ENCODE peak calls at places on chromosome X, in six cellular contexts. T is GM23248, L is GM12865, V is SJSA1, M is upper lobe of left lung, R is HCT116. I is an unnamed sample.

GRCh38 chrX:126929071-126929470 is 109.5 kb downstream of the PRR32 start:
- DNase-seq in V (no peak), T (no peak), M (no peak), L (no peak), R (no peak), I (no peak)

GRCh38 chrX:36957425-36958328 is 50.5 kb upstream of the FAM47C start:
- DNase-seq in M (peak; percentile 62), V (no peak), T (no peak), L (no peak), R (no peak), I (no peak)

GRCh38 chrX:21943460-21944135 is 3.1 kb downstream of the SMS start:
- DNase-seq in V (peak; percentile 88), R (peak; percentile 64), L (no peak), T (peak; percentile 86), M (no peak), I (no peak)

GRCh38 chrX:19702856-19703255 is 184.5 kb downstream of the SH3KBP1 start:
- DNase-seq in V (no peak), T (no peak), R (no peak), L (no peak), M (no peak), I (no peak)

GRCh38 chrX:114611018-114611619 is 27.2 kb downstream of the HTR2C start:
- DNase-seq in R (peak; percentile 34), M (no peak), V (peak; percentile 1), T (peak; percentile 42), L (peak; percentile 40), I (peak; percentile 3)

GRCh38 chrX:9677098-9677739 is 88.4 kb downstream of the GPR143 start:
- DNase-seq in R (no peak), L (peak; percentile 89), V (no peak), M (no peak), T (peak; percentile 23), I (peak; percentile 73)

GRCh38 chrX:96704661-96705060 is 20.0 kb downstream of the DIAPH2 start:
- DNase-seq in V (no peak), M (no peak), T (peak; percentile 52), L (no peak), R (no peak), I (no peak)

GRCh38 chrX:2542826-2543551 is 42.2 kb upstream of the DHRSX start:
- DNase-seq in V (no peak), M (no peak), R (no peak), L (no peak), T (no peak), I (no peak)

GRCh38 chrX:9486786-9487185 is 21.9 kb downstream of the TBL1X start:
- DNase-seq in M (no peak), T (peak; percentile 26), L (no peak), V (no peak), R (no peak), I (no peak)

GRCh38 chrX:13081385-13082285 is 37.2 kb upstream of the FAM9C start:
- DNase-seq in R (no peak), M (no peak), L (peak; percentile 79), T (peak; percentile 42), V (no peak), I (peak; percentile 65)

GRCh38 chrX:8083276-8083675 is 87.8 kb downstream of the VCX2 start:
- DNase-seq in M (no peak), R (no peak), T (no peak), L (no peak), V (no peak), I (no peak)

GRCh38 chrX:45669715-45670360 is 469.2 kb upstream of the DIPK2B start:
- DNase-seq in V (no peak), L (no peak), T (peak; percentile 5), R (no peak), M (no peak), I (no peak)

GRCh38 chrX:39969826-39970569 is 127.8 kb downstream of the BCOR start:
- DNase-seq in V (no peak), R (no peak), T (no peak), L (no peak), M (no peak), I (no peak)

GRCh38 chrX:112359906-112360305 is 277.3 kb upstream of the TRPC5 start:
- DNase-seq in T (peak; percentile 49), M (no peak), V (no peak), L (no peak), R (no peak), I (no peak)

GRCh38 chrX:115894087-115894486 is 276.5 kb upstream of the AGTR2 start:
- DNase-seq in M (no peak), V (no peak), R (peak; percentile 2), L (peak; percentile 47), T (no peak), I (no peak)
- H3K4me3 ChIP-seq in M (no peak overlapping the region), V (no peak overlapping the region), R (no peak overlapping the region), L (no peak overlapping the region), T (no peak overlapping the region), I (no peak overlapping the region)

GRCh38 chrX:125681507-125681906 is 361.8 kb downstream of the TEX13C start:
- DNase-seq in V (no peak), T (no peak), L (no peak), M (no peak), R (no peak), I (no peak)
- H3K4me3 ChIP-seq in V (no peak overlapping the region), T (no peak overlapping the region), L (no peak overlapping the region), M (no peak overlapping the region), R (no peak overlapping the region), I (no peak overlapping the region)

DNA sequence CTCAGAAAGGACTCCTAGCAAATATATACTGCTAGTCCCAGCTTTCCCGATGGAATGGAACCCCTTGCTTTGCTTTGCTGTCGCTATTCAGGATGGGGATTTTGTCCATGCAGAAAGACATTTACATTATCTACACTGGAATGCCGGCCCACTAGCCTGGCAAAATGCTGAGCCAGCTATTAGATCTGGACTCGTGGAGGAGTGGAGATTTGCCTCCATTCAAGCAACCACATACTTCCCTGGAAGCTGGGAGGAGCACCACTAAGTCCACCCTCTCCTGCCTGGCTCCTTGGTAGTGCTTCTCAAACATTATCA is 24.1 kb upstream of the APLN start:
- DNase-seq in T (no peak), V (no peak), L (no peak), M (no peak), R (no peak), I (no peak)
- H3K4me3 ChIP-seq in T (peak overlapping the region; percentile 63), V (no peak overlapping the region), L (peak overlapping the region; percentile 50), M (no peak overlapping the region), R (no peak overlapping the region), I (peak overlapping the region; percentile 53)

GRCh38 chrX:17859609-17860178 is 1.4 kb downstream of the RAI2 start:
- DNase-seq in L (no peak), T (no peak), M (peak; percentile 49), V (no peak), R (no peak), I (no peak)
- H3K4me3 ChIP-seq in L (no peak overlapping the region), T (no peak overlapping the region), M (peak overlapping the region; percentile 43), V (no peak overlapping the region), R (no peak overlapping the region), I (no peak overlapping the region)

DNA sequence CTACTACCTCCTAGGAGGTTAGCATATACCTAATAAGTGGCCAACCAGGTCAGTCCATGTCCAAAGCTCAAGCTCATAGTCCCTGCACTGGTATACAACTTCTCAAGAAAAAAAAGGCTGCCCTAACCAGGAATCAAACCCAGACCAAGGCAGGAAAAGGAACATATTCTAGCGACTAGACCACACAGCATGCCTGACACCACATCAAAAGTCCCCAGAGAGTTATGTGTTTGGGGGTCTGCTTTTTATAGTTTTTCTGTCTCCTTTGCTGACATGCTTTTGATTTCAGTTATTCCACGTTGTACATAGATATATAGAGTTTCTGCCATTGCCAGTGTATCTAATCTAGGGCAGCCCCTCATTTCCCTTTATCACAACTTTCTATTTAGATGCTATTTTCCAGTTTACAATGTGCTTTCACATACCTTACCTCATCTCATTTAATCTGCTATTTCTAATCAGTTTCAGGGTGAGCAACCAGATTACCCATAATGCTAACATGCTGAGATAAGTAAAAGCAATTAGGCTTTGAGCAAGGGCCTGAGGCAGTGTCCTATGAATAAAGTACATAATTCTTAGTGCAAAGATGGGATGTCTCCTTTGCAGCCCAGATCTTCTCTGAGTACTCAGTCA is 17.8 kb downstream of the ARHGEF6 start:
- DNase-seq in T (no peak), R (no peak), L (no peak), V (no peak), M (no peak), I (peak; percentile 21)
- H3K4me3 ChIP-seq in T (no peak overlapping the region), R (no peak overlapping the region), L (no peak overlapping the region), V (no peak overlapping the region), M (no peak overlapping the region), I (no peak overlapping the region)

I was measured in GM06990.